ENCODE peak calls at places on chromosome X, in four cellular contexts. One of them, this sample, is unnamed.

GRCh38 chrX:78048036-78048435 is 56.0 kb upstream of the PGK1 start:
- DNase-seq in NCI-H2029 treated with DMSO at 0.1 percent for 48 hours: no peak
- DNase-seq in hypothalamus: no peak
- DNase-seq in adipocyte: no peak
- DNase-seq in this sample: no peak

GRCh38 chrX:43707812-43708548 is 51.9 kb downstream of the MAOA start:
- DNase-seq in NCI-H2029 treated with DMSO at 0.1 percent for 48 hours: no peak
- DNase-seq in hypothalamus: no peak
- DNase-seq in adipocyte: peak
- DNase-seq in this sample: no peak

GRCh38 chrX:109281478-109282275 is 200.2 kb downstream of the GUCY2F start:
- DNase-seq in hypothalamus: no peak
- DNase-seq in adipocyte: no peak
- DNase-seq in NCI-H2029 treated with DMSO at 0.1 percent for 48 hours: no peak
- DNase-seq in this sample: no peak

GRCh38 chrX:25976683-25977310 is 161.3 kb upstream of the MAGEB18 start:
- DNase-seq in NCI-H2029 treated with DMSO at 0.1 percent for 48 hours: no peak
- DNase-seq in hypothalamus: no peak
- DNase-seq in adipocyte: no peak
- DNase-seq in this sample: no peak

GRCh38 chrX:13102636-13103035 is 58.2 kb upstream of the FAM9C start:
- DNase-seq in NCI-H2029 treated with DMSO at 0.1 percent for 48 hours: no peak
- DNase-seq in hypothalamus: no peak
- DNase-seq in adipocyte: peak
- DNase-seq in this sample: peak

GRCh38 chrX:72245461-72246089 is 6.7 kb upstream of the ERCC6L start:
- DNase-seq in adipocyte: peak
- DNase-seq in hypothalamus: no peak
- DNase-seq in NCI-H2029 treated with DMSO at 0.1 percent for 48 hours: peak
- DNase-seq in this sample: peak

GRCh38 chrX:118595501-118596042 is 100.0 kb downstream of the DOCK11 start:
- DNase-seq in NCI-H2029 treated with DMSO at 0.1 percent for 48 hours: peak
- DNase-seq in hypothalamus: no peak
- DNase-seq in adipocyte: peak
- DNase-seq in this sample: no peak

GRCh38 chrX:31397119-31397518 is 325.3 kb upstream of the FTHL17 start:
- DNase-seq in hypothalamus: no peak
- DNase-seq in adipocyte: no peak
- DNase-seq in NCI-H2029 treated with DMSO at 0.1 percent for 48 hours: no peak
- DNase-seq in this sample: peak

This sample was measured in EL.